ENCODE peak calls at places on chromosomes 5 and 9, in four cellular contexts. E, O, M and R are unnamed samples.

GRCh38 chr5:107456281-107456715 is 214.4 kb downstream of the EFNA5 start:
- DNase-seq in E (no peak), M (no peak), O (no peak), R (no peak)

GRCh38 chr5:127101533-127101932 is 28.2 kb upstream of the C5orf63 start:
- DNase-seq in O (no peak), M (no peak), E (no peak), R (no peak)

GRCh38 chr5:33067291-33067690 is 356.2 kb downstream of the NPR3 start:
- DNase-seq in O (no peak), M (no peak), E (no peak), R (no peak)

GRCh38 chr5:146805099-146805498 is 73.5 kb downstream of the PPP2R2B start:
- DNase-seq in O (no peak), E (no peak), M (no peak), R (no peak)

GRCh38 chr5:120927923-120928322 is 463.8 kb downstream of the PRR16 start:
- DNase-seq in M (no peak), E (no peak), O (no peak), R (no peak)

GRCh38 chr5:2022436-2022835 is 139.7 kb upstream of the IRX4 start:
- DNase-seq in O (no peak), M (no peak), E (no peak), R (peak; percentile 24)

GRCh38 chr5:154899107-154899816 is 38.7 kb downstream of the GEMIN5 start:
- DNase-seq in M (no peak), E (no peak), O (no peak), R (no peak)

GRCh38 chr5:109028608-109029299 is 281.1 kb downstream of the FER start:
- DNase-seq in E (no peak), O (no peak), M (no peak), R (no peak)

GRCh38 chr5:178428341-178429155 is 161.6 kb downstream of the COL23A1 start:
- DNase-seq in O (peak; percentile 78), E (no peak), M (no peak), R (peak; percentile 54)

GRCh38 chr5:132771559-132771998 is 5.5 kb downstream of the SEPTIN8 start:
- DNase-seq in O (no peak), M (no peak), E (peak; percentile 53), R (no peak)

GRCh38 chr5:161233553-161233952 is 313.0 kb downstream of the GABRB2 start:
- DNase-seq in M (no peak), E (no peak), O (no peak), R (no peak)

GRCh38 chr5:151686673-151687378 is at the start of gene SPARC:
- DNase-seq in M (no peak), O (peak; percentile 72), E (peak; percentile 78), R (peak; percentile 56)

GRCh38 chr5:81779125-81779934 is 28.4 kb upstream of the SSBP2 start:
- DNase-seq in M (no peak), O (peak; percentile 27), E (no peak), R (no peak)

GRCh38 chr9:137786511-137786920 is 91.1 kb upstream of the CACNA1B start:
- DNase-seq in M (no peak), O (no peak), E (no peak), R (no peak)

GRCh38 chr9:27548055-27548741 is 18.6 kb upstream of the MOB3B start:
- DNase-seq in O (peak; percentile 38), E (no peak), M (no peak), R (no peak)

GRCh38 chr9:91059713-91060112 is 258.1 kb downstream of the SYK start:
- DNase-seq in M (no peak), O (no peak), E (no peak), R (no peak)

GRCh38 chr5:135977375-135977928 is 22.7 kb upstream of the LECT2 start:
- DNase-seq in O (no peak), E (peak; percentile 92), M (peak; percentile 58), R (peak; percentile 77)

GRCh38 chr5:160427607-160428006 is 6.0 kb downstream of the PTTG1 start:
- DNase-seq in O (no peak), E (no peak), M (no peak), R (no peak)

GRCh38 chr5:131064669-131065371 is 100.2 kb downstream of the HINT1 start:
- DNase-seq in M (no peak), O (no peak), E (no peak), R (no peak)

GRCh38 chr9:133558191-133559126 is 24.0 kb downstream of the ADAMTSL2 start:
- DNase-seq in O (peak; percentile 91), E (no peak), M (peak; percentile 67), R (no peak)

GRCh38 chr5:160001457-160001856 is 7.5 kb upstream of the TTC1 start:
- DNase-seq in M (no peak), O (no peak), E (no peak), R (no peak)

GRCh38 chr9:136552117-136552685 is 6.4 kb upstream of the NOTCH1 start:
- DNase-seq in M (no peak), E (no peak), O (no peak), R (no peak)

GRCh38 chr5:127260686-127261085 is 29.9 kb upstream of the MEGF10 start:
- DNase-seq in E (no peak), M (no peak), O (no peak), R (no peak)

DNA sequence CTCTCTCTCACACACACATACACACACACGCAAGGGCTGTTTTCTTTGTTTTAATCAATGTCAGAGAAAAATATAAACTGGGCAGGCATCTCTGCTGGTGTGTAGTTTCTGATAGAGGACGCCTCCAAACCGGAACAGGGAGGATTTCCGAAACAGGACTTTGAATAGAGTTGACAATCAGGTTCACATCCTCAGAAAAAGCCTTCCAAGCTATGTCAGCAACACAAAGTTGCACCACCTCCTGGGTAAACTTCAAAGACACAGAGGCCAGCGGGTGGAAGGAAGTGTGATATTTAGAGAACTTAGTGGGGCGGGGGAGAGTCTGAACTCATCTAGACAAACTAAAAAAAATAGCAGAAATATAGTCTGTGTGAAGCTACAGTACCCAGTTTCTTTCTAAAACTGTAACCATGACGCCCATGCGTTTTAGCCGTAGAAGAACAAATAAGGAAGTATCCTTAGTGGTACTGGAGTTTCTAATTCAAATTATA is 1.2 kb downstream of the ST8SIA4 start:
- DNase-seq in M (no peak), O (no peak), E (no peak), R (no peak)
- TF ChIP-seq TEAD4 in M (no peak), O (no peak), E (no peak), R (no peak)

DNA sequence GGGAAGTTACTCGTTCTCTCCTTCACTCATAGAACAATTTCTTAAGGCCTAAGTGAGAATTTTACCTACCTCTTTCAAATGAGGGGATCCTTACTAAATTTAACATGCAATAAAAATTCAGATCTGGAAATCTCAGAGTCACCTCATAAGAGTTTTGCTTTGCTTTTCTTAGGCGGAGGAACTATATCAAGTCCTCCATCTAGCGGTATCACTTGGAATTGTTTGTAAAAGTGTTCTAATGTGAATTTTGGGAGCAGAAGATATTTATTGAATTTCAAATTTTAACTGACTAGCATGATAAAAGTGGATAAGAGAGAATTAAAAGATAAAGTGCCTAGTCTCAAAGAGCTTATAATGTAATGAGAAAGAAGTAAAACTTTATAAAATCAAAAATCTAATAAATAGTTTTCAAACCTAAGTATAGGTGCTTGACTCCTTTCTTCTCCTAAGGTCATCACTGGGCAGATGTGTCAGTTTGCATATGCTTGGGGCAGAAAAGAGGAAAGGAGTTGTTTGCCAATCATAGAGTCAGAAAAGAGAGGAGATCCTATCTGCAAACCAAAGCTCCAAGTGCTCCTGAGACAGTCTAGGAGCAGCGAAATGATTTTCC is 145.7 kb upstream of the DAB2 start:
- DNase-seq in E (no peak), O (peak; percentile 5), M (peak; percentile 23), R (no peak)
- TF ChIP-seq TEAD4 in E (no peak), O (no peak), M (no peak), R (no peak)

GRCh38 chr5:117681855-117682254 is 1107.2 kb upstream of the SEMA6A start:
- DNase-seq in M (no peak), O (peak; percentile 21), E (no peak), R (no peak)
- TF ChIP-seq TEAD4 in M (no peak), O (no peak), E (no peak), R (no peak)

DNA sequence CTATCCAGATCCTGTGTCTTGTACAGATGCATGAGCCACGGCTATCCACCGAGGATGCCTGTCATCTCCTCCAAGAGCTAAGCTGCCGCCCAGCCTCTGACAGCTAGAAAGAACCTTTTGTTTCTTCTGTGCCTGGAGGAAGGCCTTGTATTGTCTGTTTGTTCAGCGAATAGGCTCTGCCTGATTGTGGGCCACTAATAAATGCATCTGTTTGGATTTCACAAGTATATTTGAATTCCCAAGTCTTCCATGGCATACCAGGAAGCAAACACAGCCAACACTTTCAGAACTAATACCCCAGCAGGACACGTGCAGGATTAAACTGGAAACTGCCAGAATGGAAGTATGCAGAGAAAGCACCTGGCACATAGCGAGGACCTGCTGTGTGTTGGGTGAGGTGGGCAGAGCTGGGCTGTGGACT is 92.7 kb upstream of the NEURL1B start:
- DNase-seq in O (no peak), E (no peak), M (no peak), R (no peak)
- TF ChIP-seq TEAD4 in O (no peak), E (no peak), M (no peak), R (no peak)

DNA sequence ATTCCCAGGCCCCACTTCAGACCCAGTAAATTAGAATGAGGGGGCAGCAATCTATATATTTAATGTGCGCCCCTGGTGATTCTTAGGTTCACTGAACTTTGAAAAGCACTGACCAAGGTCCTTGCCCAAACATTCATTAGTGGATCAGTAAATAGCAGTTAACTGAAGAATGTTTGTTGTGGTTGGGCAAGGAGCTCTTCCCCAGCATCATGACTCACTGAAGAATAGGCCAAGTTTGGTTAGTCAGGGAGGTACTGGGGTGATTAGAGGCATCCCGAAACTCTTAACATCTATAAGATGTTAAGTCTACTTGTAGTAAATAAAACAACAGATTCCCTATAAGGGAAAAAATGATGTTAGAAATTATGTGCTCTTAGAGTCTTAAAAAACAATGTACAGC is 833 bp upstream of the MROH2B start:
- DNase-seq in M (no peak), O (no peak), E (no peak), R (no peak)
- TF ChIP-seq TEAD4 in M (no peak), O (no peak), E (no peak), R (no peak)

GRCh38 chr5:54654211-54654610 is 136.7 kb downstream of the SNX18 start:
- DNase-seq in M (no peak), O (no peak), E (no peak), R (no peak)

GRCh38 chr5:54655761-54656160 is 138.2 kb downstream of the SNX18 start:
- DNase-seq in E (no peak), M (no peak), O (no peak), R (no peak)

GRCh38 chr5:54649041-54649504 is 131.5 kb downstream of the SNX18 start:
- DNase-seq in O (no peak), M (no peak), E (no peak), R (no peak)

GRCh38 chr5:54655266-54655665 is 137.7 kb downstream of the SNX18 start:
- DNase-seq in E (no peak), M (no peak), O (no peak), R (no peak)

DNA sequence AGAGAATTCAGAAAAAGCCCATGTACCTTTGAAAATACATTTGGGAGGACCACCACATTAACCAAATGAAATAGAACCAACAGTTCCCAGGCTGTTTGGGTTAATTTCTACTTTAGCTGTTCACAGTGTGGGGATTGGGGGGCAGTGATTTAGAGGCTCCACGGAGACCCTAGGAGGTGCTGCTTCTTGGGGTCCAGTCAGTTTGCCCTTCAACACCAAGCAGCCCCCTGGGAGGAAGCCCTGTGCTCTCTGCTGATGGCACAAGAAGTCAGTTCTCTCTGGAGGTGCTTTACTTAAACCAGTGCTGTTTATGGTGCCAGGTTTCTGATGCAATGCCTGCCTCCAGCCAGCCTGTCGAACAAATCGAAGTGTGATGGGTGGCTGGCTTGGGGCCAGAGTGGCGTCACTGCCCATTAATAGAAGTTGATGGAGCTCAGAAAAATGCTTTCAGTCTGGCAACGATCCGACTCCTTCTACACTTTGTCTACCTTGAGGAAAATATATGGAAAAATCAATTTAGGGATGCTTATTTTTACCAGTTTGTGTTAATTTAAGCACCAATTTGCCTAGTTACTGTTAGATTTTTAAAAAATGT is 134.0 kb downstream of the SNX18 start:
- DNase-seq in O (peak; percentile 17), M (no peak), E (no peak), R (no peak)
- TF ChIP-seq TEAD4 in O (no peak), M (no peak), E (no peak), R (no peak)